ENCODE peak calls at places on chromosomes 13 and 19, in six cellular contexts. B is activated gamma-delta T cell, E is epithelial cell of esophagus, X is WTC11, F is GM04504, L is pancreas. S is an unnamed sample.
A peak's percentile ranks its signal among the peaks of the same experiment; 100 is the strongest.

GRCh38 chr13:80359459-80360297 is 18.8 kb upstream of the SPRY2 start:
- DNase-seq in B (no peak), F (no peak), E (no peak), L (no peak), X (peak; percentile 80), S (peak; percentile 41)

GRCh38 chr19:2180881-2181617 is 17.3 kb downstream of the DOT1L start:
- DNase-seq in E (no peak), L (no peak), X (no peak), B (no peak), F (no peak), S (no peak)

GRCh38 chr19:41195675-41196497 is 2.9 kb downstream of the CYP2S1 start:
- DNase-seq in B (no peak), E (peak; percentile 95), F (no peak), L (no peak), X (no peak), S (no peak)

GRCh38 chr13:98447881-98448641 is 128.8 kb downstream of the STK24 start:
- DNase-seq in E (peak; percentile 63), L (no peak), B (no peak), X (peak; percentile 78), F (no peak), S (peak; percentile 76)

GRCh38 chr13:62357887-62358645 is 942.4 kb upstream of the PCDH20 start:
- DNase-seq in B (no peak), L (no peak), F (peak; percentile 1), E (peak; percentile 67), X (peak; percentile 64), S (peak; percentile 47)

GRCh38 chr19:33459691-33460090 is 61.9 kb downstream of the PEPD start:
- DNase-seq in B (no peak), E (no peak), X (no peak), L (no peak), F (no peak), S (no peak)

GRCh38 chr13:29849071-29849541 is 1.3 kb downstream of the UBL3 start:
- DNase-seq in L (no peak), X (no peak), B (no peak), E (peak; percentile 49), F (no peak), S (no peak)

GRCh38 chr13:32811297-32811800 is 204.9 kb upstream of the KL start:
- DNase-seq in E (peak; percentile 67), X (no peak), L (no peak), F (peak; percentile 32), B (no peak), S (peak; percentile 26)

GRCh38 chr19:41203371-41203770 is 10.4 kb downstream of the CYP2S1 start:
- DNase-seq in F (no peak), L (no peak), E (no peak), X (no peak), B (no peak), S (no peak)

GRCh38 chr13:102182170-102182569 is 219.7 kb downstream of the FGF14 start:
- DNase-seq in E (no peak), B (no peak), X (no peak), L (no peak), F (no peak), S (no peak)

S was measured in nephron progenitor cell.